ENCODE peak calls at places on chromosomes 16 and 17, in five cellular contexts. V, F, K, C and J are unnamed samples.

GRCh38 chr16:8931864-8932263 is 31.8 kb downstream of the USP7 start:
- DNase-seq in V (peak), F (peak), K (peak), C (peak), J (no peak)

GRCh38 chr16:880471-881171 is 80.1 kb upstream of the GNG13 start:
- DNase-seq in V (no peak), F (no peak), K (no peak), C (no peak), J (no peak)

GRCh38 chr17:69764137-69764536 is 310.9 kb upstream of the KCNJ16 start:
- DNase-seq in V (no peak), F (no peak), K (no peak), C (no peak), J (no peak)

GRCh38 chr17:65554568-65555223 is 6.8 kb downstream of the AXIN2 start:
- DNase-seq in V (no peak), F (no peak), K (no peak), C (no peak), J (no peak)

GRCh38 chr16:10981697-10982216 is 37.4 kb downstream of the CLEC16A start:
- DNase-seq in V (peak), F (no peak), K (no peak), C (peak), J (peak)

GRCh38 chr16:29290631-29291247 is 115.8 kb downstream of the NPIPB11 start:
- DNase-seq in V (peak), F (no peak), K (peak), C (peak), J (peak)

GRCh38 chr16:84700518-84701277 is 898 bp downstream of the USP10 start:
- DNase-seq in V (no peak), F (no peak), K (no peak), C (peak), J (peak)

GRCh38 chr17:69528035-69528434 is 113.5 kb downstream of the MAP2K6 start:
- DNase-seq in V (no peak), F (no peak), K (no peak), C (no peak), J (no peak)

GRCh38 chr16:72990003-72990521 is 57.9 kb downstream of the ZFHX3 start:
- DNase-seq in V (no peak), F (no peak), K (peak), C (no peak), J (peak)

GRCh38 chr16:85649411-85649977 is 36.4 kb downstream of the GSE1 start:
- DNase-seq in V (no peak), F (no peak), K (no peak), C (no peak), J (no peak)

GRCh38 chr16:50306287-50306686 is 39.9 kb downstream of the ADCY7 start:
- DNase-seq in V (no peak), F (no peak), K (no peak), C (no peak), J (peak)

GRCh38 chr16:23249830-23250229 is 52.3 kb upstream of the SCNN1B start:
- DNase-seq in V (no peak), F (no peak), K (no peak), C (no peak), J (no peak)

GRCh38 chr17:2266045-2266864 is 37.3 kb downstream of the SMG6 start:
- DNase-seq in V (no peak), F (no peak), K (no peak), C (peak), J (peak)

GRCh38 chr17:13981881-13982280 is 87.4 kb upstream of the COX10 start:
- DNase-seq in V (no peak), F (no peak), K (no peak), C (no peak), J (no peak)

GRCh38 chr16:86508947-86509758 is 1.2 kb upstream of the FOXF1 start:
- DNase-seq in V (no peak), F (no peak), K (no peak), C (peak), J (peak)

GRCh38 chr17:60077672-60078519 is 825 bp downstream of the HEATR6 start:
- DNase-seq in V (no peak), F (no peak), K (no peak), C (no peak), J (peak)

GRCh38 chr17:17737938-17738894 is 57.0 kb downstream of the RAI1 start:
- DNase-seq in V (peak), F (no peak), K (no peak), C (no peak), J (no peak)

GRCh38 chr17:45755050-45755449 is 29.1 kb upstream of the CRHR1 start:
- DNase-seq in V (no peak), F (no peak), K (no peak), C (no peak), J (no peak)

GRCh38 chr17:63113167-63113566 is 147.1 kb downstream of the TANC2 start:
- DNase-seq in V (no peak), F (no peak), K (no peak), C (no peak), J (no peak)

GRCh38 chr17:63116967-63117366 is 150.9 kb downstream of the TANC2 start:
- DNase-seq in V (no peak), F (no peak), K (no peak), C (no peak), J (no peak)

GRCh38 chr17:63120406-63120805 is 154.4 kb downstream of the TANC2 start:
- DNase-seq in V (no peak), F (no peak), K (no peak), C (no peak), J (no peak)

GRCh38 chr17:63117431-63117830 is 151.4 kb downstream of the TANC2 start:
- DNase-seq in V (no peak), F (no peak), K (no peak), C (no peak), J (no peak)

DNA sequence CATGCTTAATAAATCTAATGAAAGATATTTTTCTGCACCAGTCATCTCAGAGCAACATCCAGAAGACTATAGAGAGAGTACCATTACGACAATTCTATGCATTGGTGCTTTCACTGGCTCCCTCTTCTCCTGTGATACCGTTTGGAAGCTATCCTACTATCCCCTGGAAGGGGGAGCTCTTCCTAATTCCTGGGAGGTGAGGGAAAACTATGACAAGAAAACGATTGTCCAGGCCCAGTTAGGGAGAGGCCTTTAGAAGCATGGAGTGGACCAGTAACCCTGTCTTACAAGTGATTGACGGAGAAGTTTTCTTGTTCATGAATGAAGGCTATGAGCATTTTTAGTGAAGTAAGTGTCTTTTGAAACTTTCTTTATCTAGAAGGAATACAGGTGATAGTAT is 150.2 kb downstream of the TANC2 start:
- DNase-seq in V (no peak), F (no peak), K (no peak), C (no peak), J (no peak)
- TF ChIP-seq CTCF in V (no peak), F (no peak), K (peak), C (no peak), J (no peak)

GRCh38 chr16:81214745-81215166 is 23.7 kb upstream of the BCO1 start:
- DNase-seq in V (peak), F (no peak), K (no peak), C (peak), J (no peak)
- TF ChIP-seq CTCF in V (no peak), F (peak), K (peak), C (no peak), J (peak)

GRCh38 chr16:87950765-87951549 is at the start of gene BANP:
- DNase-seq in V (peak), F (peak), K (peak), C (peak), J (peak)

GRCh38 chr16:87954361-87954760 is 3.1 kb downstream of the BANP start:
- DNase-seq in V (no peak), F (no peak), K (no peak), C (no peak), J (no peak)

GRCh38 chr16:87952751-87953150 is 1.5 kb downstream of the BANP start:
- DNase-seq in V (no peak), F (no peak), K (no peak), C (no peak), J (no peak)

GRCh38 chr16:87953308-87954208 is 2.3 kb downstream of the BANP start:
- DNase-seq in V (no peak), F (no peak), K (no peak), C (no peak), J (no peak)

GRCh38 chr16:87951550-87952538 is 610 bp downstream of the BANP start:
- DNase-seq in V (no peak), F (peak), K (no peak), C (peak), J (no peak)
- TF ChIP-seq CTCF in V (no peak), F (peak), K (no peak), C (no peak), J (peak)

GRCh38 chr16:74716355-74716754 is 15.7 kb upstream of the MLKL start:
- DNase-seq in V (peak), F (no peak), K (no peak), C (no peak), J (no peak)
- TF ChIP-seq CTCF in V (no peak), F (no peak), K (no peak), C (peak), J (no peak)